ENCODE peak calls at places on chromosomes 13 and 19, in eight cellular contexts. F is stimulated activated CD4-positive, alpha-beta T cell treated with anti-CD3 and anti-CD28 coated beads, Interleukin-2, amount 100 ng/mL, for 48 hours; I is amygdala; X is fibroblast of the aortic adventitia; H is neural crest cell; M is pancreas; J is epithelial cell of prostate; U is CD8-positive, alpha-beta memory T cell. W is an unnamed sample.

GRCh38 chr13:43749503-43749902 is 37.3 kb downstream of the ENOX1 start:
- DNase-seq in F (no peak), I (no peak), X (no peak), H (no peak), M (no peak), J (no peak), U (no peak), W (no peak)

GRCh38 chr13:32476021-32476731 is 48.2 kb upstream of the N4BP2L1 start:
- DNase-seq in F (no peak), I (no peak), X (no peak), H (no peak), M (no peak), J (no peak), U (no peak), W (no peak)

GRCh38 chr13:95676100-95676774 is 702 bp upstream of the DNAJC3 start:
- DNase-seq in F (peak; percentile 4), I (no peak), X (peak; percentile 43), H (peak; percentile 1), M (no peak), J (no peak), U (peak; percentile 54), W (no peak)

GRCh38 chr19:5832049-5832448 is 7.5 kb downstream of the FUT6 start:
- DNase-seq in F (no peak), I (no peak), X (no peak), H (no peak), M (no peak), J (no peak), U (no peak), W (no peak)

GRCh38 chr19:1118999-1119398 is 15.2 kb downstream of the GPX4 start:
- DNase-seq in F (no peak), I (no peak), X (no peak), H (no peak), M (peak; percentile 72), J (no peak), U (peak; percentile 50), W (no peak)

GRCh38 chr13:44013666-44014291 is 134.1 kb downstream of the LACC1 start:
- DNase-seq in F (no peak), I (no peak), X (peak; percentile 62), H (no peak), M (no peak), J (no peak), U (no peak), W (peak; percentile 93)

GRCh38 chr19:291561-292280 is 518 bp upstream of the PLPP2 start:
- DNase-seq in F (no peak), I (no peak), X (no peak), H (no peak), M (peak; percentile 75), J (no peak), U (no peak), W (no peak)

GRCh38 chr13:19062019-19062646 is 119.5 kb downstream of the TUBA3C start:
- DNase-seq in F (no peak), I (no peak), X (no peak), H (no peak), M (peak; percentile 40), J (no peak), U (no peak), W (no peak)

GRCh38 chr19:7926727-7927604 is 1.0 kb upstream of the CTXN1 start:
- DNase-seq in F (no peak), I (no peak), X (no peak), H (no peak), M (peak; percentile 85), J (no peak), U (no peak), W (no peak)

W was measured in dermis microvascular lymphatic vessel endothelial cell.